ENCODE peak calls at places on chromosome 6, in nine cellular contexts. X is CD8-positive, alpha-beta T cell; B is cardiac muscle cell; P is left lung; S is fibroblast of lung; O is heart left ventricle; W is effector memory CD4-positive, alpha-beta T cell; J is body of pancreas; Q is CD4-positive, CD25-positive, alpha-beta regulatory T cell. V is an unnamed sample.

GRCh38 chr6:16758163-16758975 is 2.9 kb downstream of the ATXN1 start:
- DNase-seq in X (no peak), B (peak; percentile 34), P (no peak), S (no peak), O (no peak), W (no peak), J (no peak), Q (peak; percentile 18), V (no peak)

GRCh38 chr6:116158641-116159040 is 32.7 kb upstream of the COL10A1 start:
- DNase-seq in X (no peak), B (no peak), P (no peak), S (peak; percentile 2), O (no peak), W (no peak), J (no peak), Q (no peak), V (no peak)

GRCh38 chr6:51515052-51515402 is 572.4 kb downstream of the PKHD1 start:
- DNase-seq in X (no peak), B (no peak), P (no peak), S (no peak), O (no peak), W (no peak), J (no peak), Q (no peak), V (no peak)

GRCh38 chr6:110390404-110390803 is 25.0 kb downstream of the DDO start:
- DNase-seq in X (no peak), B (no peak), P (no peak), S (no peak), O (no peak), W (no peak), J (no peak), Q (no peak), V (no peak)

GRCh38 chr6:139649128-139649527 is 274.7 kb upstream of the CITED2 start:
- DNase-seq in X (no peak), B (no peak), P (no peak), S (no peak), O (no peak), W (no peak), J (no peak), Q (no peak), V (no peak)

GRCh38 chr6:36329798-36330291 is 6.8 kb downstream of the BNIP5 start:
- DNase-seq in X (no peak), B (no peak), P (no peak), S (no peak), O (no peak), W (no peak), J (no peak), Q (no peak), V (no peak)

GRCh38 chr6:82408952-82409421 is 45.4 kb downstream of the TPBG start:
- DNase-seq in X (no peak), B (no peak), P (no peak), S (peak; percentile 58), O (no peak), W (no peak), J (no peak), Q (no peak), V (no peak)

GRCh38 chr6:13667655-13668054 is 44.0 kb downstream of the RANBP9 start:
- DNase-seq in X (no peak), B (no peak), P (no peak), S (no peak), O (no peak), W (no peak), J (no peak), Q (no peak), V (no peak)

GRCh38 chr6:35152067-35152707 is 11.0 kb upstream of the TCP11 start:
- DNase-seq in X (no peak), B (no peak), P (no peak), S (no peak), O (no peak), W (no peak), J (no peak), Q (no peak), V (no peak)

DNA sequence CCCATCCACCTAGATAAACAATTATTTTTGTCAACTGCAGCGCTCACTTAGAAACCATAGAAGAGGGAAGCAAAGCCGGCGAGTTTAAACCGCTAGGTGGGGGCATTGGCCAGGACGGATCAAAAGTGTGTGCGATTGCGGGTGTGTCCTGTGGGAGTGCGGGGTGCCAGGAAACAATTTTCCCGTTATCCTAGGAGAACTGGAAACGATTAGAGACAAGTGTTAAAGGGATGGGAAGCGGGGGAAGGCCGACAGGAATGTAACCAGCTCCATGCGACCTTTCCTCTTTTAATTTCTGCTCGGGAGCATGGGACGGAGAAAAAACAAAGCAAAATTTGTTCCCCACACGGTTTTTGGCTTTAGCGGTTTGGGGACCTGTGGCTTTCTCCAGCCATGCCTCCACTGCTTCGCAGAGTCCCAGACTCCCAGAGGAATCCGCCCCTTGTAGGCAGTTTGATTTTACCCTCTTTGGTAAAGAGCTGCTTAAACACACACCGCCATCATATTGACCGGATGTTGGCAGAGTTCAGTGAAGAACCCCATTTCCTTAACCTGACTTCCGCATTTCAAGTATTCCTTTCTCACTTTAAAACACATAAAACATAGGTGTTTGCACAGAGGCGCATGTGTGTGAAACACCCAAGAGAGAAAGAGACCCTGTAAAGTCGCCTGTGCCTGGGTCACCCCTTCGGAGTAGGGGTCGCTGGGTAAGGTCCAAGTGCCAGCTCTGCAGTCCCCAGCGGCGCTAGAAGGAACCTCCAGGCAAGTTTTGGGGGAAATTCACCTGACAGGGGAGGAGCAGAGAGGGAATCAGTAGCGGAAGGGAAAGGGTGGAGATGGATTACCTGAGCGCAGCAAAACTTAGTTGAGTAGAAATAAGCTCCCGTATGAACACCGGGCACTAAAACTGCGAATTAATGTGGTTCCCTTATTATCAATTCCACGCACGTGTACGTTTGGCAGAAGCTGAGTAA is 3.1 kb upstream of the HTR1B start:
- DNase-seq in X (no peak), B (peak; percentile 78), P (peak; percentile 39), S (peak; percentile 68), O (no peak), W (no peak), J (peak; percentile 75), Q (no peak), V (peak; percentile 56)
- H3K27ac ChIP-seq in X (no peak overlapping the region), B (no peak overlapping the region), P (no peak overlapping the region), S (no peak overlapping the region), O (no peak overlapping the region), W (no peak overlapping the region), J (no peak overlapping the region), Q (no peak overlapping the region), V (no peak overlapping the region)

DNA sequence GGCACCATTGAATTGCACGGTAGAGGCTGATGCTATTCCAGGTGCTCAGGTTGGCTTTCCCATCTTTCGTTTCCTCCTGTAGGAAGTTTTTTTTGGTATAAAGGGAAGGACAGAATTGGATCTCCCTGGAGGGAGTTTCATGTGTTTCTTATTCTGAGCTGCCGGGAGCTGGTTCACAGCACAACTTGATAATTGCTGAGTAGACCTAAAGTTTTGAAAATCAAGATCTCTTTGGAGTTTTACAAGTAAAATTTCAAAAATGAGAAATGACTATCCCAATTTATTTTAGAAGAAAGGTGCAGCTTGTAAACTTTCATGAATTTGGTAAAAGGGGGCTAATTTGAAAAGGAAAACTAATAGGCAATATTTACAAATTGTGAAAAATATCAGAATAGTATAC is 125.2 kb upstream of the ESR1 start:
- DNase-seq in X (no peak), B (no peak), P (no peak), S (no peak), O (no peak), W (no peak), J (no peak), Q (no peak), V (no peak)
- H3K4me3 ChIP-seq in X (no peak overlapping the region), B (no peak overlapping the region), P (no peak overlapping the region), S (no peak overlapping the region), O (no peak overlapping the region), W (no peak overlapping the region), J (no peak overlapping the region), Q (no peak overlapping the region), V (no peak overlapping the region)

DNA sequence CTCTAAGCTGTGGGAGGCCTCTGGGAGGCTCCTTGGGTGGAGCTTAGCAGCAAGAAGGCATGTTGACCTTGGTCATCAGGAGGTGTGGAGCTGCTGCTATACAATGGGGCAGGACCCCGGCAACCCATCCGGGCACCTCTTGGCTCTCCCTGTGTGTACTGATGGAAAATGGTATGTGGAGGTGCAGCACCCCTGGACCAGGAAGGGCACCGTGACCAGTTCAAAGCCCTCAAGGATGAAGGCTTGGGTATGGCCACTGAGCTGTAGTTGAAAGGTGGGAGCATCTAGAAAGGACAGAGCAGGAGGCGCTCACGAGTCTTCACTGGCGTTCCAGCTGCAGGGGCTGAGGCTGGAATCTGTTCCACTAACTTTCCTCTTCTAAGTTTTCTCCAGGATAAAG is 6.7 kb upstream of the IRF4 start:
- DNase-seq in X (no peak), B (no peak), P (no peak), S (no peak), O (no peak), W (no peak), J (no peak), Q (no peak), V (no peak)
- H3K27me3 ChIP-seq in X (no peaks in the 10 kb centered on the region), B (peaks cover 81% of the 10 kb centered on the region), P (peaks cover 56% of the 10 kb centered on the region), S (peaks cover 9% of the 10 kb centered on the region), O (peaks cover 29% of the 10 kb centered on the region), W (no peaks in the 10 kb centered on the region), J (no peaks in the 10 kb centered on the region), Q (no peaks in the 10 kb centered on the region), V (peaks cover 5% of the 10 kb centered on the region)

GRCh38 chr6:67003844-67004243 is 1296.8 kb upstream of the EYS start:
- DNase-seq in X (no peak), B (no peak), P (no peak), S (no peak), O (no peak), W (no peak), J (no peak), Q (no peak), V (no peak)
- H3K27ac ChIP-seq in X (no peak overlapping the region), B (no peak overlapping the region), P (no peak overlapping the region), S (no peak overlapping the region), O (no peak overlapping the region), W (no peak overlapping the region), J (no peak overlapping the region), Q (no peak overlapping the region), V (no peak overlapping the region)

DNA sequence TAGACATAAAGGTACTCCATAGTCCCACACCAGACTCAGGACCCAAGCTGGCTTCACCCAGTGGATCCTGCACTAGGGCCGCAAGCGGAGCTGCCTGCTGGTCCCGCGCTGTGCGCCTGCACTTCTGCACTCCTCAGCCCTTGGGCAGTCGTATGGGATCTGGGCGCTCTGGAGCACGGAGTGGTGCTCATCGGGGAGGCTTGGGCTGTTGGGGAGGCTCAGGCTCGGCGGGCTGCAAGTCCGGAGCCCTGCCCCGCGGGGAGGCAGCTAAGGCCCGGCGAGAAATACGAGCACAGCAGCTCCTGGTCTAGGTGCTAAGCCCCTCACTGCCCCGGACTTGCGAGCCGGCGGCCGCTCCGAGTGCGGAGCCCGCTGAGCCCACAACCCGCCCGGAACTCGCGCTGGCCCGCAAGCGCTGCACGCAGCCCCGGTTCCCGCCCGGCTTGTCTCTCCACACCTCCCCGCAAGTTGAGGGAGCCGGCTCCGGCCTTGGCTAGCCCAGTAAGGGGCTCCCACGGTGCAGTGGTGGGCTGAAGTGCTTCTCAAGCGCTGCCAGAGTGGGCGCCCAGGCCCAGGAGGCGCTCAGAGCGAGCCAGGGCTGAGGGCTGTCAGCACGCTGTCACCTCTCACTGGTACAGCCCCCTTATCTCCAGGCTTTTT is 33.4 kb upstream of the GCNT2 start:
- DNase-seq in X (no peak), B (peak; percentile 79), P (no peak), S (no peak), O (no peak), W (no peak), J (no peak), Q (no peak), V (no peak)
- H3K4me3 ChIP-seq in X (no peak overlapping the region), B (peak overlapping the region; percentile 14), P (no peak overlapping the region), S (no peak overlapping the region), O (no peak overlapping the region), W (no peak overlapping the region), J (no peak overlapping the region), Q (no peak overlapping the region), V (no peak overlapping the region)

GRCh38 chr6:44286285-44286565 is 16.0 kb downstream of the TMEM151B start:
- DNase-seq in X (no peak), B (no peak), P (no peak), S (no peak), O (no peak), W (no peak), J (no peak), Q (no peak), V (no peak)
- H3K27me3 ChIP-seq in X (peaks cover 12% of the 10 kb centered on the region), B (peaks cover 52% of the 10 kb centered on the region), P (peaks cover 61% of the 10 kb centered on the region), S (peaks cover 36% of the 10 kb centered on the region), O (peaks cover 18% of the 10 kb centered on the region), W (no peaks in the 10 kb centered on the region), J (no peaks in the 10 kb centered on the region), Q (peaks cover 9% of the 10 kb centered on the region), V (no peaks in the 10 kb centered on the region)